ENCODE peak calls at places on chromosomes 16 and 17, in eight cellular contexts. H is GM23338, X is adrenal gland, T is PC-3, G is DND-41, F is fibroblast of lung, S is left lung, U is AG04450. J is an unnamed sample.

GRCh38 chr16:84518804-84519341 is 14.4 kb upstream of the MEAK7 start:
- DNase-seq in H (no peak), S (no peak), T (no peak), X (no peak), F (no peak), U (no peak), G (no peak), J (no peak)

GRCh38 chr16:87821346-87822001 is 47.8 kb downstream of the SLC7A5 start:
- DNase-seq in F (no peak), X (no peak), S (no peak), U (no peak), G (peak), H (no peak), T (no peak), J (no peak)

GRCh38 chr16:11333696-11334095 is 11.6 kb upstream of the RMI2 start:
- DNase-seq in G (no peak), T (peak), H (no peak), F (peak), U (no peak), X (no peak), S (no peak), J (peak)

GRCh38 chr17:49553676-49554335 is 21.9 kb upstream of the NXPH3 start:
- DNase-seq in G (no peak), S (no peak), U (no peak), T (no peak), X (no peak), F (no peak), H (no peak), J (no peak)

GRCh38 chr16:22202261-22202637 is 3.8 kb upstream of the EEF2K start:
- DNase-seq in H (no peak), T (no peak), F (no peak), X (no peak), G (no peak), S (no peak), U (no peak), J (no peak)

GRCh38 chr16:75943705-75944514 is 217.6 kb upstream of the CPHXL start:
- DNase-seq in F (no peak), H (no peak), X (no peak), T (no peak), U (no peak), G (no peak), S (no peak), J (no peak)

GRCh38 chr16:67917852-67918236 is 13.8 kb downstream of the CTRL start:
- DNase-seq in U (no peak), T (peak), F (peak), H (no peak), S (no peak), X (peak), G (no peak), J (no peak)

GRCh38 chr16:23141959-23142740 is 7.1 kb downstream of the USP31 start:
- DNase-seq in U (no peak), G (no peak), X (no peak), T (no peak), H (no peak), F (no peak), S (no peak), J (no peak)

GRCh38 chr16:60818471-60818870 is 1217.8 kb downstream of the CDH8 start:
- DNase-seq in F (peak), T (no peak), H (no peak), U (no peak), S (no peak), G (no peak), X (no peak), J (no peak)

GRCh38 chr16:89132194-89133005 is 38.7 kb downstream of the ACSF3 start:
- DNase-seq in X (no peak), U (no peak), H (no peak), F (no peak), T (no peak), S (no peak), G (no peak), J (no peak)

GRCh38 chr17:869067-869466 is 86.9 kb downstream of the MRM3 start:
- DNase-seq in G (no peak), U (no peak), T (no peak), X (peak), H (no peak), S (no peak), F (peak), J (no peak)

GRCh38 chr17:17140590-17140980 is 65.5 kb downstream of the PLD6 start:
- DNase-seq in U (peak), G (no peak), F (peak), X (peak), H (no peak), T (peak), S (peak), J (peak)

GRCh38 chr17:42835732-42836131 is 2.5 kb downstream of the PSME3 start:
- DNase-seq in G (no peak), F (no peak), S (no peak), U (no peak), H (no peak), T (no peak), X (no peak), J (no peak)

GRCh38 chr17:13792314-13792713 is 190.6 kb upstream of the HS3ST3A1 start:
- DNase-seq in S (no peak), G (no peak), U (no peak), T (no peak), F (peak), H (no peak), X (no peak), J (no peak)

GRCh38 chr17:35807371-35808144 is 1.7 kb upstream of the TAF15 start:
- DNase-seq in G (no peak), H (no peak), T (peak), F (peak), X (no peak), U (no peak), S (no peak), J (no peak)

GRCh38 chr16:70298988-70299938 is at the start of gene DDX19B:
- DNase-seq in X (peak), U (no peak), S (peak), H (peak), G (no peak), T (peak), F (peak), J (no peak)

GRCh38 chr17:700504-701094 is 14.0 kb downstream of the VPS53 start:
- DNase-seq in H (peak), G (no peak), F (peak), T (peak), U (no peak), X (no peak), S (no peak), J (no peak)

GRCh38 chr17:79041723-79042420 is 17.9 kb downstream of the C1QTNF1 start:
- DNase-seq in H (no peak), X (no peak), S (no peak), U (no peak), T (peak), G (no peak), F (no peak), J (no peak)

GRCh38 chr17:49995055-49995738 is at the start of gene DLX3:
- DNase-seq in X (peak), U (no peak), S (peak), H (peak), T (peak), F (peak), G (no peak), J (no peak)

GRCh38 chr16:85633438-85633743 is 20.3 kb downstream of the GSE1 start:
- DNase-seq in X (no peak), U (no peak), T (no peak), G (no peak), S (no peak), F (no peak), H (no peak), J (no peak)

GRCh38 chr16:64990101-64990500 is 131.8 kb downstream of the CDH11 start:
- DNase-seq in X (no peak), S (no peak), H (no peak), T (peak), F (peak), G (no peak), U (no peak), J (no peak)

GRCh38 chr16:64459821-64460220 is 662.0 kb downstream of the CDH11 start:
- DNase-seq in G (no peak), X (peak), U (no peak), H (no peak), S (no peak), T (no peak), F (peak), J (no peak)

GRCh38 chr16:4053663-4054479 is 62.4 kb downstream of the ADCY9 start:
- DNase-seq in X (peak), S (no peak), F (peak), H (no peak), U (peak), G (no peak), T (peak), J (no peak)

GRCh38 chr17:51598824-51599223 is 338.5 kb downstream of the UTP18 start:
- DNase-seq in F (no peak), G (no peak), H (peak), S (no peak), T (no peak), U (no peak), X (no peak), J (no peak)

GRCh38 chr17:51608251-51608933 is 348.0 kb downstream of the UTP18 start:
- DNase-seq in U (no peak), F (no peak), G (no peak), X (no peak), S (no peak), H (no peak), T (peak), J (no peak)

GRCh38 chr17:51607512-51607911 is 347.2 kb downstream of the UTP18 start:
- DNase-seq in T (no peak), S (no peak), G (no peak), F (no peak), H (no peak), U (no peak), X (no peak), J (no peak)

GRCh38 chr17:51601622-51602261 is 341.4 kb downstream of the UTP18 start:
- DNase-seq in H (no peak), T (no peak), X (no peak), U (no peak), G (no peak), F (no peak), S (no peak), J (no peak)

DNA sequence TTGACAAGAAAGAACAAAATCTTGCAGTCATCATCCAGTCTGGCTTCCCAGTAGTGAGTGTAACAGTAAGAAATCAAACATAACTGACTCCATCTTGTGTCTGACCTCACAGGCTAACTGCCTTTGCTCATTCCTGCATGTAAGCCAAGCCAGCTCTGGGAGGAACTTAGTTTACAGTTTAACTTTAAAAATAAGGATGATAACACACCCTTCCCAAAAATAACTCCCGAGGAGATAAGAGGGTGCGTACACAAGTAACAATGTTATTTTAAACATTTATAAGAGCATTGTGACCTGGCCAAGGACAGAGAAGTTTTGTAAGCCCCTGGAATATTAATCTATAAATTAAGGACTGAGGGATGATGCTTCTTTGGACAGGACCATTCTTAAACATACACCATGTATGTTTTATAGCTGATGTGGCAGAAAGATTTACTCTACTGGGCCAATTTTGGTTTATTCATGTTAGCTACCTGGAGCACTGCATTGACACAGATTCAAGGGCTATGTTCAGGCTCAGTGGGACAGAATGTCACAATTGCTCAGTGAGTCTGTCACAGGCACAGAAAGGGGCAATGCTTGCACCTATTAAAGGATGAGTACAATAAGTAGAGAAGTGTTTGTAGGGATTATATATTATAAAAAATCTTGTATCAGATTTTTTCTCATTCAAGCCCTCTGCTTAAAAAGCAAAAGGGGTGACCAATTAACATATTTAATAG is 344.1 kb downstream of the UTP18 start:
- DNase-seq in H (no peak), U (no peak), T (no peak), F (no peak), G (no peak), X (no peak), S (no peak), J (no peak)
- TF ChIP-seq CTCF in H (no peak), U (no peak), T (no peak), F (no peak), G (no peak), X (no peak), S (no peak), J (no peak)

DNA sequence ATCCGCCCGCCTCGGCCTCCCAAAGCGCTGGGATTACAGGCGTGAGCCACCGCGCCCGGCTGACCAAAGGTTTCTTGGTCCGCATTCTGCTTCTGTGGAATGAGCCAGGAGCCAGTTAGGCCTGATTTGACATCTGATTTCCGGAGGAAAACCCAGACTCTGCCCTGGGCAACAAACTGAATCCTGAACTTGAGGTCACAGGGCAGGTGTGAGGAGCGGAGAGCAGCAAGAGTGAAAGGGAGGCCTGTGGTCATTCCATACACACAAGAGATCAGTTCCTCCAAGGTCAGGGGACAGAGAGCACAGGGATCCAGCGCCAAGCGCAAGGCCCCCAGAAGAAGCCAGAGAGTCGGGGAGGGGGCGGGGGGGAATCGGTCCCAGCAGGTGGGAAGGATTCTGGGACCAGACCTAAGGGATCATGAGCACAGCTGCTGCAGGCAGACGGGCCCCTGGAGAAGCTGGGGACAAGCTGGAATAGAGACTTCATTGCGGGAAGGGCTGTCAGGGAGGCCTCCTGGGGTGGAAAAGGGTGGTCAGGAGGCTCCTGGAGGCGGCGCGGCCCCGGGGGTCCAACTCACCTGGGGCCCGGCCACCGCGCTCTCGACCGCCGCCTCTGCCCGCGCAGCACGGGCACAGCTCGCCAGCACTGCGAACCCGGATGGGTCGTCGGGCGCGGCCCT is 436 bp downstream of the SHPK start:
- DNase-seq in T (peak), H (peak), S (no peak), U (no peak), F (no peak), G (no peak), X (no peak), J (peak)
- H3K4me3 ChIP-seq in T (peak), H (peak), S (peak), U (peak), F (peak), G (peak), X (peak), J (peak)

GRCh38 chr16:31380201-31380600 is 12.9 kb upstream of the ITGAD start:
- DNase-seq in T (no peak), G (no peak), H (no peak), S (no peak), X (no peak), U (no peak), F (no peak), J (no peak)
- TF ChIP-seq CTCF in T (no peak), G (no peak), H (no peak), S (no peak), X (no peak), U (no peak), F (no peak), J (no peak)

GRCh38 chr17:51046527-51047384 is 73.9 kb downstream of the SPAG9 start:
- DNase-seq in X (peak), H (peak), F (peak), S (no peak), G (no peak), T (no peak), U (peak), J (no peak)
- H3K4me3 ChIP-seq in X (no peak), H (peak), F (no peak), S (no peak), G (no peak), T (no peak), U (peak), J (no peak)